ENCODE peak calls at places on chromosomes 2 and 18, in five cellular contexts. P is AG08395; R is pulmonary artery endothelial cell; E is activated naive CD4-positive, alpha-beta T cell; B is stimulated activated CD8-positive, alpha-beta memory T cell treated with anti-CD3 and anti-CD28 coated beads, Interleukin-15, amount 100 ng/mL, for 24 hours. H is an unnamed sample.

GRCh38 chr2:68362749-68363148 is 2.3 kb upstream of the PLEK start:
- DNase-seq in P (no peak), B (no peak), E (no peak), R (no peak), H (no peak)

GRCh38 chr2:204944927-204945326 is 399.7 kb downstream of the PARD3B start:
- DNase-seq in P (no peak), R (no peak), E (no peak), B (no peak), H (no peak)

GRCh38 chr2:119234021-119235019 is 10.7 kb downstream of the STEAP3 start:
- DNase-seq in E (no peak), P (no peak), R (no peak), B (no peak), H (no peak)

GRCh38 chr2:9666306-9666705 is 35.5 kb upstream of the YWHAQ start:
- DNase-seq in B (no peak), R (no peak), P (peak), E (no peak), H (no peak)

GRCh38 chr2:8234757-8235374 is 447.0 kb upstream of the ID2 start:
- DNase-seq in B (no peak), P (no peak), E (no peak), R (no peak), H (no peak)

GRCh38 chr2:152696476-152696875 is 20.8 kb downstream of the PRPF40A start:
- DNase-seq in B (no peak), R (no peak), P (peak), E (no peak), H (no peak)

GRCh38 chr2:11236335-11236734 is 81.1 kb downstream of the SLC66A3 start:
- DNase-seq in R (no peak), E (no peak), P (no peak), B (no peak), H (no peak)

GRCh38 chr2:12826781-12827180 is 110.0 kb downstream of the TRIB2 start:
- DNase-seq in R (no peak), B (no peak), P (no peak), E (no peak), H (no peak)

GRCh38 chr2:44817673-44818335 is 123.7 kb upstream of the SIX3 start:
- DNase-seq in B (no peak), R (no peak), E (no peak), P (no peak), H (no peak)

GRCh38 chr2:9753276-9753600 is 90.0 kb upstream of the TAF1B start:
- DNase-seq in E (no peak), P (peak), B (no peak), R (peak), H (no peak)

GRCh38 chr2:26757873-26758789 is 6.0 kb upstream of the SLC35F6 start:
- DNase-seq in E (no peak), R (peak), P (peak), B (no peak), H (no peak)

GRCh38 chr18:58334061-58334460 is 290.0 kb downstream of the NEDD4L start:
- DNase-seq in P (no peak), B (no peak), R (no peak), E (no peak), H (no peak)